ENCODE peak calls at places on chromosomes 11 and 22, in seven cellular contexts. H is activated T-cell treated with anti-CD3 and anti-CD28 coated beads, Interleukin-2, amount 50 U/mL, for 72 hours; X is testis; A is NCI-H1105; S is choroid plexus epithelial cell; G is NCI-H460; W is activated CD4-positive, alpha-beta T cell treated with anti-CD3 and anti-CD28 coated beads for 24 hours. D is an unnamed sample.

GRCh38 chr11:131661137-131661536 is 290.7 kb downstream of the NTM start:
- DNase-seq in H (no peak), X (no peak), A (no peak), S (no peak), G (no peak), W (no peak), D (no peak)

GRCh38 chr22:50528682-50529415 is 963 bp downstream of the TYMP start:
- DNase-seq in H (no peak), X (no peak), A (no peak), S (no peak), G (no peak), W (no peak), D (no peak)

GRCh38 chr11:129280027-129280811 is 88.1 kb upstream of the ARHGAP32 start:
- DNase-seq in H (peak), X (no peak), A (no peak), S (no peak), G (no peak), W (peak), D (no peak)

GRCh38 chr22:23844739-23845202 is 6.0 kb upstream of the DERL3 start:
- DNase-seq in H (no peak), X (no peak), A (no peak), S (no peak), G (no peak), W (no peak), D (no peak)

GRCh38 chr22:42228480-42228879 is 42.0 kb downstream of the TCF20 start:
- DNase-seq in H (no peak), X (no peak), A (no peak), S (no peak), G (no peak), W (no peak), D (no peak)

GRCh38 chr11:123439616-123440015 is 9.5 kb downstream of the GRAMD1B start:
- DNase-seq in H (peak), X (no peak), A (no peak), S (no peak), G (no peak), W (no peak), D (no peak)

GRCh38 chr11:15565846-15566245 is 451.1 kb downstream of the INSC start:
- DNase-seq in H (no peak), X (no peak), A (peak), S (no peak), G (no peak), W (no peak), D (peak)

GRCh38 chr11:2390871-2391662 is 9.5 kb upstream of the TSSC4 start:
- DNase-seq in H (no peak), X (peak), A (no peak), S (peak), G (no peak), W (no peak), D (no peak)

GRCh38 chr11:45771194-45771941 is 33.6 kb upstream of the SLC35C1 start:
- DNase-seq in H (peak), X (peak), A (peak), S (peak), G (peak), W (peak), D (peak)

GRCh38 chr22:47090591-47091240 is 328.3 kb downstream of the TBC1D22A start:
- DNase-seq in H (peak), X (peak), A (no peak), S (peak), G (no peak), W (no peak), D (no peak)

GRCh38 chr22:37909756-37910155 is 3.7 kb downstream of the MICALL1 start:
- DNase-seq in H (no peak), X (no peak), A (no peak), S (no peak), G (no peak), W (no peak), D (no peak)

GRCh38 chr22:43550024-43550620 is 138.3 kb downstream of the MPPED1 start:
- DNase-seq in H (no peak), X (peak), A (no peak), S (no peak), G (no peak), W (no peak), D (no peak)

GRCh38 chr11:114321621-114322257 is 25.5 kb downstream of the NNMT start:
- DNase-seq in H (no peak), X (peak), A (no peak), S (peak), G (no peak), W (no peak), D (no peak)

GRCh38 chr11:2089536-2090165 is 49.5 kb downstream of the IGF2 start:
- DNase-seq in H (peak), X (peak), A (no peak), S (peak), G (peak), W (peak), D (no peak)

GRCh38 chr22:38770257-38770949 is 14.6 kb upstream of the SUN2 start:
- DNase-seq in H (no peak), X (no peak), A (no peak), S (no peak), G (no peak), W (no peak), D (no peak)

GRCh38 chr22:39478461-39478860 is 21.6 kb downstream of the MGAT3 start:
- DNase-seq in H (no peak), X (peak), A (no peak), S (no peak), G (no peak), W (no peak), D (no peak)

GRCh38 chr11:31218847-31219246 is 150.7 kb downstream of the DCDC1 start:
- DNase-seq in H (no peak), X (no peak), A (no peak), S (no peak), G (no peak), W (no peak), D (no peak)

GRCh38 chr22:28424427-28425080 is 255.1 kb downstream of the TTC28 start:
- DNase-seq in H (no peak), X (no peak), A (peak), S (peak), G (no peak), W (no peak), D (peak)

GRCh38 chr11:11056749-11057471 is 199.1 kb upstream of the ZBED5 start:
- DNase-seq in H (no peak), X (no peak), A (no peak), S (no peak), G (no peak), W (no peak), D (no peak)

GRCh38 chr11:93543292-93543977 is at the start of gene SMCO4:
- DNase-seq in H (peak), X (peak), A (peak), S (peak), G (peak), W (peak), D (peak)

GRCh38 chr22:36327922-36328551 is 59.7 kb downstream of the MYH9 start:
- DNase-seq in H (no peak), X (no peak), A (peak), S (peak), G (no peak), W (no peak), D (peak)

GRCh38 chr11:46117842-46118241 is 3.4 kb downstream of the PHF21A start:
- DNase-seq in H (no peak), X (no peak), A (no peak), S (no peak), G (no peak), W (no peak), D (no peak)

GRCh38 chr22:40855960-40856512 is 403 bp downstream of the ST13 start:
- DNase-seq in H (no peak), X (no peak), A (no peak), S (peak), G (no peak), W (no peak), D (no peak)

GRCh38 chr11:105466582-105467228 is 143.2 kb upstream of the GRIA4 start:
- DNase-seq in H (no peak), X (no peak), A (no peak), S (peak), G (no peak), W (no peak), D (no peak)

GRCh38 chr11:17208257-17208999 is 642 bp upstream of the PIK3C2A start:
- DNase-seq in H (peak), X (peak), A (peak), S (peak), G (peak), W (peak), D (peak)

GRCh38 chr22:17284917-17285316 is 65.7 kb upstream of the ADA2 start:
- DNase-seq in H (no peak), X (no peak), A (no peak), S (no peak), G (no peak), W (no peak), D (no peak)

GRCh38 chr11:34975482-34975881 is 59.1 kb downstream of the PDHX start:
- DNase-seq in H (no peak), X (no peak), A (no peak), S (no peak), G (no peak), W (no peak), D (no peak)

GRCh38 chr11:116193321-116194114 is 579.3 kb downstream of the BUD13 start:
- DNase-seq in H (no peak), X (peak), A (peak), S (peak), G (no peak), W (no peak), D (peak)